ENCODE peak calls at places on chromosomes 3 and 15, in ten cellular contexts. M is adrenal gland, J is PC-3, L is astrocyte, V is heart left ventricle, E is left lung, X is HCT116, C is ovary, N is IMR-90, Z is upper lobe of left lung. A is an unnamed sample.

GRCh38 chr3:194775731-194776130 is 90.0 kb downstream of the FAM43A start:
- DNase-seq in M (no peak), J (no peak), L (no peak), V (no peak), E (no peak), X (no peak), C (no peak), N (no peak), Z (no peak), A (no peak)

GRCh38 chr3:117243657-117244056 is 534.1 kb downstream of the TUSC7 start:
- DNase-seq in M (no peak), J (no peak), L (no peak), V (no peak), E (no peak), X (no peak), C (no peak), N (no peak), Z (no peak), A (no peak)

GRCh38 chr3:82410366-82410765 is 648.9 kb upstream of the GBE1 start:
- DNase-seq in M (no peak), J (peak; percentile 67), L (no peak), V (no peak), E (no peak), X (no peak), C (no peak), N (no peak), Z (no peak), A (no peak)

GRCh38 chr15:73522011-73522410 is 79.0 kb downstream of the REC114 start:
- DNase-seq in M (no peak), J (no peak), L (no peak), V (no peak), E (no peak), X (no peak), C (no peak), N (no peak), Z (no peak), A (no peak)

GRCh38 chr3:63967675-63968611 is 55.4 kb downstream of the PSMD6 start:
- DNase-seq in M (peak; percentile 44), J (no peak), L (peak; percentile 81), V (peak; percentile 18), E (no peak), X (no peak), C (peak; percentile 30), N (peak; percentile 70), Z (no peak), A (no peak)

GRCh38 chr3:63864008-63864871 is 573 bp downstream of the ATXN7 start:
- DNase-seq in M (peak; percentile 42), J (no peak), L (no peak), V (peak; percentile 41), E (peak; percentile 88), X (no peak), C (peak; percentile 39), N (no peak), Z (peak; percentile 91), A (no peak)

GRCh38 chr15:47756872-47757271 is 39.6 kb downstream of the SEMA6D start:
- DNase-seq in M (no peak), J (peak; percentile 80), L (peak; percentile 84), V (no peak), E (peak; percentile 38), X (no peak), C (peak; percentile 48), N (peak; percentile 91), Z (no peak), A (no peak)

GRCh38 chr3:140131895-140132294 is 196.9 kb downstream of the CLSTN2 start:
- DNase-seq in M (no peak), J (no peak), L (no peak), V (no peak), E (no peak), X (no peak), C (no peak), N (no peak), Z (no peak), A (no peak)

GRCh38 chr15:81023483-81024264 is 23.0 kb downstream of the TLNRD1 start:
- DNase-seq in M (peak; percentile 84), J (peak; percentile 15), L (peak; percentile 61), V (peak; percentile 71), E (peak; percentile 84), X (no peak), C (peak; percentile 31), N (peak; percentile 66), Z (no peak), A (no peak)

GRCh38 chr3:65732060-65732933 is 306.4 kb downstream of the MAGI1 start:
- DNase-seq in M (peak; percentile 30), J (peak; percentile 64), L (peak; percentile 35), V (no peak), E (no peak), X (peak; percentile 29), C (peak; percentile 21), N (peak; percentile 80), Z (no peak), A (no peak)

GRCh38 chr15:74420193-74420905 is 13.4 kb downstream of the SEMA7A start:
- DNase-seq in M (peak; percentile 89), J (peak; percentile 67), L (no peak), V (no peak), E (peak; percentile 29), X (no peak), C (no peak), N (no peak), Z (no peak), A (peak; percentile 50)

GRCh38 chr15:96356494-96357455 is 26.3 kb downstream of the NR2F2 start:
- DNase-seq in M (peak; percentile 91), J (peak; percentile 87), L (peak; percentile 81), V (peak; percentile 80), E (peak; percentile 91), X (peak; percentile 72), C (peak; percentile 90), N (peak; percentile 89), Z (peak; percentile 94), A (no peak)

GRCh38 chr3:67655364-67656121 is 1.1 kb upstream of the SUCLG2 start:
- DNase-seq in M (peak; percentile 29), J (no peak), L (no peak), V (no peak), E (no peak), X (no peak), C (peak; percentile 20), N (no peak), Z (no peak), A (no peak)
- H3K4me3 ChIP-seq in M (no peak overlapping the region), J (peak overlapping the region; percentile 77), L (no peak overlapping the region), V (no peak overlapping the region), E (peak overlapping the region; percentile 85), X (peak overlapping the region; percentile 50), C (peak overlapping the region; percentile 86), N (no peak overlapping the region), Z (peak overlapping the region; percentile 69), A (peak overlapping the region; percentile 94)

DNA sequence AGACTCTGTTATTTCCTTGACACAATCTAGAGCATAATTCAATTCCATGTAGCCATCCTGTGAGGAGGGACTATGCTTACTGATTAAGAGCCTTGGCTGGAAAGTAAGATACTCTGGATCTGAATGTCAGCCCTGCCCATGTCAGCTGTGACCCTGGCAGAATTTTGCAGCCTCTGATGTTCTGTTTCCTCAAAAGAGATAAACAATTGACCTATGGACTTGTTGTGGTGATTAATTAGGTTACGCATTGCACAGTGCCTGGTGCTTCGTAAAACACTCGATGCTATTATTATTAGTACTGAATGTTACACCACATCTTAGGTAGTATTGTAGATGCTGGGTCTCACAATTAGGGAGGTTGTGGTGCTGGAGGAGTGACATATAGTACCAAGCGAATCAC is 161.3 kb upstream of the MEIS2 start:
- DNase-seq in M (no peak), J (no peak), L (no peak), V (no peak), E (no peak), X (no peak), C (no peak), N (no peak), Z (no peak), A (no peak)
- H3K36me3 ChIP-seq in M (no peaks in the 10 kb centered on the region), J (no peaks in the 10 kb centered on the region), L (no peaks in the 10 kb centered on the region), V (no peaks in the 10 kb centered on the region), E (no peaks in the 10 kb centered on the region), X (no peaks in the 10 kb centered on the region), C (no peaks in the 10 kb centered on the region), N (no peaks in the 10 kb centered on the region), Z (no peaks in the 10 kb centered on the region), A (no peaks in the 10 kb centered on the region)

GRCh38 chr3:10193692-10194327 is 29.1 kb downstream of the IRAK2 start:
- DNase-seq in M (no peak), J (no peak), L (no peak), V (no peak), E (no peak), X (no peak), C (no peak), N (no peak), Z (no peak), A (no peak)

GRCh38 chr3:10194328-10195071 is 29.8 kb downstream of the IRAK2 start:
- DNase-seq in M (peak; percentile 67), J (no peak), L (no peak), V (peak; percentile 49), E (no peak), X (no peak), C (no peak), N (no peak), Z (no peak), A (peak; percentile 80)

GRCh38 chr3:10189557-10190374 is 25.0 kb downstream of the IRAK2 start:
- DNase-seq in M (peak; percentile 96), J (peak; percentile 56), L (peak; percentile 27), V (peak; percentile 86), E (peak; percentile 94), X (no peak), C (peak; percentile 65), N (peak; percentile 28), Z (no peak), A (peak; percentile 94)

GRCh38 chr3:10195692-10196091 is 31.0 kb downstream of the IRAK2 start:
- DNase-seq in M (peak; percentile 47), J (no peak), L (no peak), V (no peak), E (no peak), X (no peak), C (no peak), N (no peak), Z (no peak), A (no peak)

DNA sequence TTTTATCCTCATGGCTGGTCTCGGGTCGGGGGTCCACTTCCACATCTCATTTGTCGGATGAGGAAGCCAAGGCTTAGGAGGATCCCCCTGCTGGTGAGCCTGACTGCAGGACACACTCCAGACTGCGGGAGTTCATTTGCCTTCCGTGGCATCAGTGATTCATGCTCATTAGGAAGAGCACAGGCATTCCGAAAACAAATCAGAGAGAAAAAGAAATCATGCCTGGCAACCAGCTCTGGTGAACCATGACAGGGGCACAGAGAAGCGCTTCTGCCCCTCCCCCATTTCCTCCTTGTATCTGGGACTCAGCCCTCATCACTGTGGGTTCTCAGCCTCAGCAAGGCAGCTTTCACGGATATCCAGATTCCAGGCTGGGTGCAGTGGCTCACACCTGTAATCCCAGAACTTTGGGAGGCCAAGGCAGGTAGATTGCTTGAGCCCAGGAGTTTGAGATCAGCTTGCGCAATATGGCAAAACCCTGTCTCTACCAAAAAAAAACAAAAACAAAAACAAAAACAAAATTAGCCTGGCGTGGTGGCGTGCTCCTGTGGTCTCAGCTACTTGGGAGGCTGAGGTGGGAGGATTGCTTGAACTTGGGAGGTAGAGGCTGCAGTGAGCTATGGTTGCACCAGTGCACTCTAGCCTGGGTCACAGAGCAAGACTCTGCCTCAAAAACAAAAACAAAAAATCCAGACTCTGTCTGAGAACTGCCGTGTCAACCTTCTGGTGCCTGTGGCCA is 28.4 kb downstream of the IRAK2 start:
- DNase-seq in M (peak; percentile 83), J (peak; percentile 96), L (peak; percentile 90), V (no peak), E (no peak), X (no peak), C (peak; percentile 31), N (peak; percentile 96), Z (no peak), A (no peak)
- H3K4me3 ChIP-seq in M (no peak overlapping the region), J (no peak overlapping the region), L (no peak overlapping the region), V (no peak overlapping the region), E (no peak overlapping the region), X (no peak overlapping the region), C (no peak overlapping the region), N (no peak overlapping the region), Z (no peak overlapping the region), A (no peak overlapping the region)

GRCh38 chr15:42510258-42511009 is 15.0 kb downstream of the SNAP23 start:
- DNase-seq in M (no peak), J (no peak), L (no peak), V (no peak), E (no peak), X (no peak), C (no peak), N (no peak), Z (no peak), A (no peak)
- H3K36me3 ChIP-seq in M (no peaks in the 10 kb centered on the region), J (no peaks in the 10 kb centered on the region), L (peaks cover 10% of the 10 kb centered on the region), V (peaks cover 43% of the 10 kb centered on the region), E (peaks cover 34% of the 10 kb centered on the region), X (no peaks in the 10 kb centered on the region), C (no peaks in the 10 kb centered on the region), N (peaks cover 9% of the 10 kb centered on the region), Z (peaks cover 18% of the 10 kb centered on the region), A (no peaks in the 10 kb centered on the region)

A was measured in breast epithelium.